ENCODE peak calls at places on chromosomes 2 and 18, in nine cellular contexts. M, Y, J, H, W, K, P, O and X are unnamed samples.

GRCh38 chr2:170073288-170073687 is 104.7 kb upstream of the MYO3B start:
- DNase-seq in M (no peak), Y (peak; percentile 11), J (no peak), H (no peak), W (peak; percentile 72), K (no peak), P (no peak), O (no peak), X (peak; percentile 34)

GRCh38 chr2:238149841-238150572 is 8.8 kb upstream of the ERFE start:
- DNase-seq in M (no peak), Y (no peak), J (no peak), H (no peak), W (no peak), K (no peak), P (no peak), O (no peak), X (no peak)

GRCh38 chr2:163210430-163210918 is 371.9 kb upstream of the KCNH7 start:
- DNase-seq in M (no peak), Y (no peak), J (no peak), H (peak; percentile 84), W (no peak), K (no peak), P (no peak), O (no peak), X (peak; percentile 67)

GRCh38 chr2:27622921-27623384 is 5.9 kb downstream of the CCDC121 start:
- DNase-seq in M (no peak), Y (no peak), J (no peak), H (peak; percentile 85), W (no peak), K (no peak), P (no peak), O (no peak), X (peak; percentile 94)

GRCh38 chr2:76567478-76567877 is 856.8 kb upstream of the GCFC2 start:
- DNase-seq in M (no peak), Y (no peak), J (no peak), H (no peak), W (no peak), K (no peak), P (no peak), O (no peak), X (no peak)

GRCh38 chr2:151189125-151189524 is 72.5 kb downstream of the RBM43 start:
- DNase-seq in M (no peak), Y (no peak), J (no peak), H (no peak), W (no peak), K (no peak), P (no peak), O (no peak), X (no peak)

GRCh38 chr2:10993001-10993481 is 81.3 kb downstream of the KCNF1 start:
- DNase-seq in M (no peak), Y (no peak), J (no peak), H (peak; percentile 19), W (no peak), K (no peak), P (no peak), O (no peak), X (peak; percentile 63)

GRCh38 chr2:171479154-171479814 is 43.0 kb upstream of the CYBRD1 start:
- DNase-seq in M (no peak), Y (no peak), J (no peak), H (peak; percentile 10), W (no peak), K (no peak), P (no peak), O (no peak), X (peak; percentile 13)

GRCh38 chr18:2955966-2956521 is 56.9 kb downstream of the LPIN2 start:
- DNase-seq in M (no peak), Y (no peak), J (no peak), H (no peak), W (no peak), K (no peak), P (no peak), O (no peak), X (no peak)

GRCh38 chr2:211408485-211408884 is 852.1 kb downstream of the CPS1 start:
- DNase-seq in M (no peak), Y (no peak), J (no peak), H (peak; percentile 61), W (peak; percentile 23), K (no peak), P (no peak), O (no peak), X (peak; percentile 81)

GRCh38 chr2:233089851-233090250 is 29.7 kb downstream of the INPP5D start:
- DNase-seq in M (no peak), Y (no peak), J (no peak), H (no peak), W (no peak), K (no peak), P (no peak), O (no peak), X (no peak)

GRCh38 chr2:20585710-20586378 is 65.1 kb downstream of the HS1BP3 start:
- DNase-seq in M (no peak), Y (peak; percentile 4), J (no peak), H (no peak), W (no peak), K (no peak), P (no peak), O (no peak), X (no peak)

GRCh38 chr2:32836961-32837360 is 109.8 kb upstream of the LTBP1 start:
- DNase-seq in M (no peak), Y (no peak), J (no peak), H (no peak), W (no peak), K (no peak), P (no peak), O (peak; percentile 68), X (no peak)

GRCh38 chr2:100200985-100201384 is 58.6 kb upstream of the AFF3 start:
- DNase-seq in M (no peak), Y (no peak), J (no peak), H (peak; percentile 76), W (no peak), K (no peak), P (no peak), O (no peak), X (peak; percentile 19)

GRCh38 chr18:28382215-28382879 is 205.4 kb upstream of the CDH2 start:
- DNase-seq in M (no peak), Y (no peak), J (no peak), H (no peak), W (no peak), K (no peak), P (no peak), O (no peak), X (no peak)

GRCh38 chr2:224951723-224952481 is 90.4 kb downstream of the DOCK10 start:
- DNase-seq in M (no peak), Y (no peak), J (no peak), H (no peak), W (no peak), K (no peak), P (no peak), O (peak; percentile 6), X (no peak)

GRCh38 chr18:77818328-77818727 is 568.7 kb downstream of the GALR1 start:
- DNase-seq in M (no peak), Y (no peak), J (no peak), H (no peak), W (no peak), K (no peak), P (no peak), O (no peak), X (no peak)

GRCh38 chr2:200177971-200178911 is 128.3 kb upstream of the SPATS2L start:
- DNase-seq in M (peak; percentile 7), Y (peak; percentile 61), J (no peak), H (peak; percentile 20), W (peak; percentile 26), K (no peak), P (no peak), O (no peak), X (peak; percentile 19)

GRCh38 chr2:24018241-24018640 is 8.4 kb downstream of the MFSD2B start:
- DNase-seq in M (no peak), Y (no peak), J (no peak), H (no peak), W (no peak), K (no peak), P (no peak), O (no peak), X (no peak)

GRCh38 chr2:23346029-23346428 is 39.0 kb upstream of the KLHL29 start:
- DNase-seq in M (no peak), Y (no peak), J (no peak), H (no peak), W (no peak), K (no peak), P (no peak), O (no peak), X (no peak)

GRCh38 chr2:147846382-147847081 is 1.7 kb downstream of the ACVR2A start:
- DNase-seq in M (no peak), Y (no peak), J (no peak), H (peak; percentile 9), W (no peak), K (no peak), P (no peak), O (no peak), X (no peak)

GRCh38 chr2:136305517-136306192 is 187.7 kb upstream of the CXCR4 start:
- DNase-seq in M (peak; percentile 37), Y (no peak), J (no peak), H (no peak), W (no peak), K (no peak), P (no peak), O (no peak), X (peak; percentile 53)

GRCh38 chr2:141187063-141187429 is 943.8 kb downstream of the LRP1B start:
- DNase-seq in M (peak; percentile 0), Y (no peak), J (no peak), H (no peak), W (no peak), K (no peak), P (no peak), O (no peak), X (no peak)

GRCh38 chr2:30655211-30655610 is 152.0 kb downstream of the CAPN13 start:
- DNase-seq in M (no peak), Y (no peak), J (no peak), H (no peak), W (no peak), K (no peak), P (no peak), O (no peak), X (peak; percentile 51)

GRCh38 chr2:32009479-32010256 is 1.1 kb downstream of the MEMO1 start:
- DNase-seq in M (no peak), Y (no peak), J (peak; percentile 14), H (peak; percentile 47), W (peak; percentile 27), K (peak; percentile 46), P (peak; percentile 52), O (peak; percentile 66), X (no peak)

GRCh38 chr2:151976945-151977353 is 121.9 kb downstream of the CACNB4 start:
- DNase-seq in M (no peak), Y (no peak), J (no peak), H (no peak), W (no peak), K (no peak), P (no peak), O (no peak), X (no peak)

GRCh38 chr18:46070683-46071614 is 1.1 kb downstream of the PSTPIP2 start:
- DNase-seq in M (no peak), Y (no peak), J (no peak), H (no peak), W (peak; percentile 17), K (no peak), P (peak; percentile 11), O (peak; percentile 76), X (no peak)

GRCh38 chr2:128642801-128643200 is 324.1 kb upstream of the HS6ST1 start:
- DNase-seq in M (no peak), Y (no peak), J (no peak), H (no peak), W (no peak), K (no peak), P (no peak), O (no peak), X (no peak)